ENCODE peak calls at places on chromosomes 2 and 18, in six cellular contexts. I is IMR-90, H is mesendoderm, T is H9, U is mesenchymal stem cell, X is H1. M is an unnamed sample. For H3K4me1, the result is how much of the 10 kb centered on the place peaks cover.

GRCh38 chr18:40926679-40927078 is 1028.4 kb upstream of the PIK3C3 start:
- DNase-seq in X (no peak), U (no peak), T (no peak), I (no peak), H (no peak), M (no peak)

GRCh38 chr2:190545082-190545481 is 10.6 kb upstream of the NEMP2 start:
- DNase-seq in U (no peak), I (no peak), X (no peak), H (no peak), T (no peak), M (no peak)

GRCh38 chr2:105691942-105692341 is 52.8 kb upstream of the NCK2 start:
- DNase-seq in T (no peak), X (peak), H (no peak), I (no peak), U (no peak), M (no peak)

GRCh38 chr2:176729706-176730569 is 460.7 kb downstream of the MTX2 start:
- DNase-seq in U (no peak), X (no peak), T (no peak), I (no peak), H (no peak), M (no peak)

GRCh38 chr2:160651416-160652200 is 158.0 kb upstream of the RBMS1 start:
- DNase-seq in I (peak), T (no peak), X (no peak), U (peak), H (peak), M (no peak)

GRCh38 chr2:45018033-45018432 is 8.8 kb upstream of the SIX2 start:
- DNase-seq in U (no peak), X (no peak), H (no peak), I (no peak), T (no peak), M (no peak)

GRCh38 chr18:35178260-35178659 is 62.6 kb upstream of the ZNF397 start:
- DNase-seq in T (no peak), X (no peak), I (peak), H (no peak), U (peak), M (no peak)

GRCh38 chr2:231425291-231425810 is 29.8 kb downstream of the B3GNT7 start:
- DNase-seq in X (no peak), I (no peak), U (no peak), H (peak), T (no peak), M (no peak)

GRCh38 chr2:11373096-11373495 is 28.7 kb upstream of the ROCK2 start:
- DNase-seq in U (no peak), H (no peak), X (no peak), I (no peak), T (no peak), M (no peak)

GRCh38 chr2:190587106-190587505 is 52.6 kb upstream of the NEMP2 start:
- DNase-seq in T (no peak), X (no peak), I (no peak), H (no peak), U (no peak), M (no peak)

GRCh38 chr2:216057688-216058193 is 23.9 kb downstream of the PECR start:
- DNase-seq in H (no peak), X (no peak), T (no peak), I (peak), U (peak), M (no peak)

GRCh38 chr2:134137182-134137595 is 116.7 kb upstream of the MGAT5 start:
- DNase-seq in T (no peak), U (peak), X (no peak), I (peak), H (no peak), M (no peak)

GRCh38 chr2:166134252-166135151 is 6.7 kb upstream of the SCN1A start:
- DNase-seq in I (no peak), U (no peak), H (no peak), X (no peak), T (no peak), M (no peak)

GRCh38 chr2:145484443-145485086 is 964.6 kb upstream of the ZEB2 start:
- DNase-seq in X (no peak), T (no peak), U (peak), H (peak), I (peak), M (no peak)

GRCh38 chr2:239192456-239192855 is 208.4 kb downstream of the HDAC4 start:
- DNase-seq in I (no peak), H (no peak), U (no peak), T (peak), X (peak), M (no peak)

GRCh38 chr18:61669320-61669719 is 223.5 kb downstream of the RNF152 start:
- DNase-seq in H (no peak), U (no peak), T (no peak), X (no peak), I (peak), M (no peak)

GRCh38 chr2:111186123-111186715 is 65.5 kb downstream of the BCL2L11 start:
- DNase-seq in X (no peak), I (no peak), T (no peak), H (no peak), U (no peak), M (no peak)

GRCh38 chr2:62149708-62150107 is 46.2 kb upstream of the B3GNT2 start:
- DNase-seq in X (no peak), H (no peak), U (peak), T (no peak), I (peak), M (no peak)

GRCh38 chr2:15733867-15734765 is 142.4 kb downstream of the DDX1 start:
- DNase-seq in X (no peak), I (peak), H (no peak), T (no peak), U (peak), M (no peak)

GRCh38 chr2:121238828-121239227 is 46.2 kb downstream of the TFCP2L1 start:
- DNase-seq in T (no peak), H (no peak), I (no peak), U (no peak), X (no peak), M (no peak)

GRCh38 chr18:45760443-45761036 is 36.6 kb downstream of the SLC14A1 start:
- DNase-seq in U (no peak), H (peak), T (no peak), X (peak), I (peak), M (no peak)

GRCh38 chr2:182870227-182870626 is 3.8 kb upstream of the FRZB start:
- DNase-seq in T (peak), X (peak), H (peak), U (no peak), I (no peak), M (no peak)

GRCh38 chr2:105795575-105795934 is 50.8 kb downstream of the NCK2 start:
- DNase-seq in X (no peak), H (peak), I (no peak), T (no peak), U (peak), M (no peak)

GRCh38 chr2:43078301-43078700 is 148.1 kb downstream of the ZFP36L2 start:
- DNase-seq in X (no peak), T (no peak), U (no peak), I (no peak), H (no peak), M (no peak)

GRCh38 chr2:195447353-195447975 is 209.6 kb upstream of the SLC39A10 start:
- DNase-seq in T (no peak), I (no peak), H (no peak), X (no peak), U (no peak), M (no peak)

GRCh38 chr2:162317910-162318279 is 589 bp downstream of the IFIH1 start:
- DNase-seq in H (peak), U (peak), I (no peak), T (peak), X (no peak), M (no peak)

GRCh38 chr2:96965781-96966514 is 20.4 kb downstream of the FAM178B start:
- DNase-seq in X (no peak), H (no peak), U (no peak), I (no peak), T (no peak), M (no peak)

GRCh38 chr2:164839914-164840457 is 1.6 kb downstream of the COBLL1 start:
- DNase-seq in H (no peak), I (peak), U (peak), T (no peak), X (no peak), M (no peak)

GRCh38 chr2:24912986-24913385 is 7.1 kb downstream of the ADCY3 start:
- DNase-seq in I (no peak), U (no peak), H (no peak), X (no peak), T (no peak), M (no peak)

GRCh38 chr2:217711236-217711635 is 291.6 kb downstream of the TNS1 start:
- DNase-seq in T (no peak), X (no peak), I (peak), H (no peak), U (peak), M (no peak)

GRCh38 chr2:177812713-177813396 is 259.7 kb downstream of the PDE11A start:
- DNase-seq in X (no peak), U (no peak), I (no peak), H (no peak), T (no peak), M (no peak)

GRCh38 chr2:177822941-177823340 is 249.6 kb downstream of the PDE11A start:
- DNase-seq in X (no peak), H (no peak), T (no peak), I (no peak), U (no peak), M (no peak)

GRCh38 chr2:177818412-177818811 is 254.2 kb downstream of the PDE11A start:
- DNase-seq in T (no peak), U (no peak), I (no peak), X (no peak), H (no peak), M (no peak)

GRCh38 chr2:177816740-177817139 is 255.8 kb downstream of the PDE11A start:
- DNase-seq in U (no peak), T (no peak), I (no peak), X (no peak), H (no peak), M (no peak)

GRCh38 chr2:177817300-177817699 is 255.3 kb downstream of the PDE11A start:
- DNase-seq in U (no peak), T (no peak), X (no peak), I (no peak), H (no peak), M (no peak)
- H2BK15ac ChIP-seq in U (no peak), T (no peak), X (no peak), I (no peak), H (no peak), M (no peak)

DNA sequence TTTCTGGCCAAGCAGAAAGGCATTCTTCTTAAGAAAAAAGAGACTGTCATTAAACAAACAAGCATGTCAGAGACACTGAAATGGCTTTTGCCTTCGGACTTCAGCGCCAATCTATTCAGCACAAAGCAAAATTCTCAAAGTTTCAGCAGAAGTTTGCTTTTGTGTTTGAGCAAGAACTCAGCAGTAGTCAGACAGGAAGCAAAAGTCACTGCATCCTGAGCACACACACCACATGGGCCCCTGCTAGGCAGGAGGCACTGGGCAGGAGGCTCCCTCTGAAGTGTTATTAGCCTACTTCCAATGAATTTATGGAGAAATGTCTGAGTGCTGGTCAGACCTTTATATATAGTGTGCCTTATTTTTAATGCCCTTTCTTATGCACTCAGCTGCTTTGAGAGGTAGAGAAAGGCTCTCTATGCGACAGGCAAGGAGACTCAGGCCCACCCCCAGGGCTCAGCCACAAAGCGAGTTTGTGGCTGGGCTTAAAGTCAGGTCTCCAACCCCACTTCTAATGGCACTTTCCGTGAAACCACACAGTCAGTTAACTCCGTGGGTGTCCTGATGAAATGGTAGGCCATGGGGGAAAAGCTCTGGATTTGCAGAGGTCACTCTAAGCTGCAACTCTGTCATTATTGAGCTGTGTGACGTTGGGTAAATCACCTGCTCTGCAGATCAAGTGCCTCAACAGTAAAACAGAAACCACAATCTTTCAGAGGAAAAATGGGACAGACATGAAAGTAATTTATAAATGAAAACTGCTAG is 161.0 kb upstream of the TMEM200C start:
- DNase-seq in H (no peak), U (peak), I (peak), T (no peak), X (no peak), M (peak)
- H3K27ac ChIP-seq in H (no peak), U (peak), I (peak), T (no peak), X (no peak), M (peak)

DNA sequence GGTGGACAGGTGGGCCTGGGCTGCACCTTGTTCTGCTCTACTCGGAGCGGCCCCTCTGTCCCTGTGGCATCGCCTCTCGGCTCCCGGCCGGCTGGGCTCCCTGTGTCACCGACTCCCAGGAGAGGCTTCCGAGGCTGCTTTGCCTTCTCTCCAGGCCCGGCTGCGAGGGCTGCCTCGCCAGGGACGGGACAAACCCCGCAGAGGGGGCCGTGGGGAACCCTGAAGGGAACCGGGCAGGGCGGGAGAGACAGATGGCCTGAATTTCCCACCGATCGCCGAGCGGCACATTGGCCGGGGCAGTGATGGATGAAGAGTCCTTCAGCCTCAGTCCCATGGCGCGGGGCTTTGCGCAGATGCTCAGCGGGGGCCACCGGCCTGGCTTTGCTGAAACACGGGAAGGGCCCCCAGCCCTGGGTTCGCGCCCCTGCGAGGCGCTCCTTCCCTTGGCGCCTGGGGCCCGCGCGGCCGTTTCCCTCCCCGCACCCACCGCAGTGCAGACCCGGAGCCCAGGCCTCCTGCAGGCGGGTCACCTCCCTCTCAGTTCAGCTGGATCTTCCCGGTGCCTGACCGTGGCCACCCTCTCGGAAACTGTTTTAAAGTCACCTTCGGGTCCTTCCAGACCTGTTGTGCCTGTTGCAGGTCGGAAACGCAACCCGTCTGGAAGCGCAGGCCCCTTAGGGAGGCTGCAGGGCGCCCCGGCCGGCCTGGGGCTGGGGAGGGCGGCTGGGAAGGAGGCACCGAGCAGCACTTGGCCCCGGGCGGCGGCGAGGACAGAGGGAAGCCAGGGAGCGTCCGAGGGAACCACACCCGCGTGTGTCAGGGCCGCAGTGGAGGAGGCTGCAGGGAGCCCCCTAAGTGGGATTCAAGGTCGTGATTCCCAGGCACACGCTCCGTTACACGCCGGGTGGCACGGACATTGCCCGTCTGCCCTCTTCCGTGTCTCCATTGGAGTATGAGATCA is 341.9 kb upstream of the SALL3 start:
- DNase-seq in T (no peak), H (no peak), U (no peak), I (no peak), X (no peak), M (no peak)
- H3K4me1 ChIP-seq in T (under half), H (under half), U (under half), I (under half), X (under half), M (under half)

DNA sequence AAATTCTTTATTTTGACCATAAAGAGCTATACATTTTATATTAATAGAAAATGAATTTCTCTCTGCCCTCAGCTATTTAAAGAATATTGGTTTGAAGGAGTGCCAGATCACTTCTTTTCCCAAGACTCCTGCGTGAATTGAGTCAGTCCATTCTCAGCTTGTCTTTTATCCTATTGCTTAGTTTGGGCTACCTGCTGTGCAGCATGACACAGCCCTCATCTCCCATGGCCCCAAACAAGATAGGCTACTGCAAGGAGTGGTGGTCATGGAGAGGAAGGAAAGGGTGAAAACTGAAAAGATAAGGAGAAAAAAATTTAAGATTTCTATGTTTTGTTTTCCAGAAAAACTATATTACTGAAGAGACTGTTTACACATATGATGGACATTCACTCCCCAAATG is 10.1 kb upstream of the FBXO11 start:
- DNase-seq in U (no peak), T (no peak), X (no peak), H (peak), I (no peak), M (no peak)
- H2BK15ac ChIP-seq in U (no peak), T (no peak), X (no peak), H (no peak), I (no peak), M (no peak)

DNA sequence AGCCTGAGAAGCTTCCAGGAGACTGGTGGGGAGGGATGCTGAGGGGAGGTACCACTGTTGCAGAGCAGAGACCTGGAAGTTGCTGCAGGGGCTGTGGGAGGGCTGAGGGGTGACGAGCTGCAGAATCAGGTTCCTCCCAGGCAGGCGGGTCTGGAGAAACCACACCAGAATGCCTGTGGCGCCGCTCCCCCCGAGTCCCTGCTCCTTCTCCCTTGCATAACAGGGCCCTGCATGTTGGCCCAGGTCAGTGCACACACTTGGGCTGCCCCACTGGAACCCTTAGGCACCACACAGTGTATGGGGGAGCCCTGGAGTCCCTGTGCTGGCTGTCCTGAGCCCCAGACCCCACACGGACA is 60.4 kb downstream of the ARL4C start:
- DNase-seq in T (no peak), X (no peak), U (no peak), H (no peak), I (no peak), M (no peak)
- H3K27ac ChIP-seq in T (no peak), X (no peak), U (no peak), H (no peak), I (no peak), M (no peak)

GRCh38 chr2:55157474-55157884 is 74.6 kb downstream of the CLHC1 start:
- DNase-seq in T (no peak), U (peak), I (peak), X (no peak), H (peak), M (no peak)
- H3K4me1 ChIP-seq in T (under half), U (under half), I (half or more), X (under half), H (under half), M (under half)

GRCh38 chr18:80107396-80107795 is 1.7 kb upstream of the ADNP2 start:
- DNase-seq in X (no peak), T (no peak), U (no peak), I (no peak), H (no peak), M (no peak)
- H2BK15ac ChIP-seq in X (no peak), T (no peak), U (no peak), I (no peak), H (no peak), M (no peak)

M was measured in neuronal stem cell.